ENCODE peak calls at places on chromosome 3, in ten cellular contexts. S is body of pancreas, W is bronchial epithelial cell, Q is pancreas, H is psoas muscle, Z is epithelial cell of proximal tubule, D is cardiac muscle cell, B is Panc1, L is adrenal gland, T is fibroblast of lung. A is an unnamed sample.
A peak's percentile ranks its signal among the peaks of the same experiment; 100 is the strongest.

GRCh38 chr3:126149960-126150515 is 30.3 kb downstream of the ALDH1L1 start:
- DNase-seq in W (no peak), B (no peak), L (peak; percentile 28), S (peak; percentile 4), Z (no peak), H (no peak), Q (no peak), D (no peak), T (no peak), A (peak; percentile 8)

GRCh38 chr3:142808103-142808917 is 80.6 kb downstream of the PCOLCE2 start:
- DNase-seq in L (no peak), S (no peak), Q (no peak), B (peak; percentile 80), D (no peak), W (peak; percentile 95), Z (peak; percentile 4), T (peak; percentile 86), H (no peak), A (no peak)

GRCh38 chr3:176995946-176996345 is 201.3 kb downstream of the TBL1XR1 start:
- DNase-seq in H (no peak), S (no peak), W (no peak), L (no peak), T (no peak), Z (no peak), Q (no peak), D (no peak), B (no peak), A (no peak)

GRCh38 chr3:50150863-50151686 is 4.0 kb upstream of the SEMA3F start:
- DNase-seq in Q (no peak), S (no peak), D (peak; percentile 60), L (no peak), Z (no peak), W (peak; percentile 67), B (no peak), H (no peak), T (no peak), A (no peak)

GRCh38 chr3:184129012-184129411 is 6.1 kb upstream of the EIF2B5 start:
- DNase-seq in H (no peak), Z (no peak), T (peak; percentile 50), Q (no peak), L (no peak), W (peak; percentile 52), B (no peak), S (no peak), D (peak; percentile 66), A (no peak)

GRCh38 chr3:25855281-25855680 is 65.4 kb downstream of the OXSM start:
- DNase-seq in Q (no peak), L (no peak), W (peak; percentile 47), S (no peak), B (no peak), T (peak; percentile 57), Z (no peak), H (no peak), D (no peak), A (no peak)

GRCh38 chr3:54897028-54897711 is 30.7 kb downstream of the LRTM1 start:
- DNase-seq in W (no peak), S (no peak), T (peak; percentile 88), B (no peak), D (no peak), Z (no peak), Q (no peak), H (no peak), L (no peak), A (no peak)

GRCh38 chr3:197171481-197172067 is 126.8 kb downstream of the DLG1 start:
- DNase-seq in W (no peak), B (no peak), T (peak; percentile 75), Q (no peak), D (no peak), L (no peak), H (no peak), Z (no peak), S (no peak), A (no peak)

DNA sequence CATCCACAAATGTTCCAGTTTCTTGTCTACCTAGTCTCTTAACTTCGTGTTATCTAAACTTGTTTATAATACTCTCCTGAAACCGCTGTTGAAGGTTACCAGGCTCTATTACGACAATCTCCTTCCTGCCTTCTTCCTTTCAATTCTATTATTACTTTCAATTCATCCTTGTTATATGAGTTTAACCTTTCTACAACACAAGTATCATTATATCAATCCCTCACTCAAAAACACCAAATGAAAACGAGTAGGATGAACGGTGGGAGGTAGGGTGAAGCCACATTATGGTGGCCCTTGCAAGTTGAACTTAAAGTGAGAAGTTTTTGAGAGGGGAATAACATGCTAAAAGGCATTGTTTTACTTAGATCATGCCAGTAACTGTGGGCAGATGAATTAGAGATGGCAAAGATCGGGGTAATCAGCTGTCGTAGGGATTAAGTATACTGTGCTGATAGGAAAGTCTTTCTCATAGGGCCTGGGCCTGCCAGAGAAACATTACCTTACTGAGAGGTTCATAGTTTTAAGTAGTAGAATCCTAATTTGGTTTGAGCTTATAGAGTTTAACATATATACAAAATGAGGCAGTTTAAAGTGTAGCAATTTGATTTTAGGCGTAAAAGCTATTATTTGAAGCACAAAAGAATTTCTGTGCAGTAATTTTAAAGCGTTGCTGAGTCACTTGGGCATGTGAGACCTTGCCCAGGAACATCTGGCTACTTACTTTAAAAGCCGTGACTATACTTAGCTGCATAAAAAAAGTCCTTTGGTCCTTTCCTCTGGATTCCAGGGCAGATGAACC is 3.4 kb upstream of the CEP97 start:
- DNase-seq in L (no peak), S (no peak), H (no peak), W (peak; percentile 79), Q (no peak), T (peak; percentile 29), D (no peak), B (no peak), Z (no peak), A (no peak)
- H3K4me3 ChIP-seq in L (no peak overlapping the region), S (no peak overlapping the region), H (no peak overlapping the region), W (no peak overlapping the region), Q (no peak overlapping the region), T (no peak overlapping the region), D (no peak overlapping the region), B (no peak overlapping the region), Z (no peak overlapping the region), A (no peak overlapping the region)

GRCh38 chr3:194304186-194304917 is 46.8 kb downstream of the CPN2 start:
- DNase-seq in Q (no peak), H (no peak), S (no peak), D (no peak), Z (no peak), W (no peak), T (no peak), L (no peak), B (no peak), A (no peak)

GRCh38 chr3:194306109-194306686 is 44.9 kb downstream of the CPN2 start:
- DNase-seq in S (no peak), H (no peak), T (no peak), L (no peak), Z (no peak), B (no peak), W (no peak), Q (no peak), D (no peak), A (no peak)

GRCh38 chr3:194306771-194307640 is 44.1 kb downstream of the CPN2 start:
- DNase-seq in L (no peak), Z (no peak), T (no peak), B (no peak), H (no peak), W (no peak), S (no peak), Q (no peak), D (no peak), A (no peak)

GRCh38 chr3:194303749-194304148 is 47.4 kb downstream of the CPN2 start:
- DNase-seq in H (no peak), Q (no peak), Z (no peak), W (no peak), L (no peak), S (no peak), T (no peak), D (no peak), B (no peak), A (no peak)

DNA sequence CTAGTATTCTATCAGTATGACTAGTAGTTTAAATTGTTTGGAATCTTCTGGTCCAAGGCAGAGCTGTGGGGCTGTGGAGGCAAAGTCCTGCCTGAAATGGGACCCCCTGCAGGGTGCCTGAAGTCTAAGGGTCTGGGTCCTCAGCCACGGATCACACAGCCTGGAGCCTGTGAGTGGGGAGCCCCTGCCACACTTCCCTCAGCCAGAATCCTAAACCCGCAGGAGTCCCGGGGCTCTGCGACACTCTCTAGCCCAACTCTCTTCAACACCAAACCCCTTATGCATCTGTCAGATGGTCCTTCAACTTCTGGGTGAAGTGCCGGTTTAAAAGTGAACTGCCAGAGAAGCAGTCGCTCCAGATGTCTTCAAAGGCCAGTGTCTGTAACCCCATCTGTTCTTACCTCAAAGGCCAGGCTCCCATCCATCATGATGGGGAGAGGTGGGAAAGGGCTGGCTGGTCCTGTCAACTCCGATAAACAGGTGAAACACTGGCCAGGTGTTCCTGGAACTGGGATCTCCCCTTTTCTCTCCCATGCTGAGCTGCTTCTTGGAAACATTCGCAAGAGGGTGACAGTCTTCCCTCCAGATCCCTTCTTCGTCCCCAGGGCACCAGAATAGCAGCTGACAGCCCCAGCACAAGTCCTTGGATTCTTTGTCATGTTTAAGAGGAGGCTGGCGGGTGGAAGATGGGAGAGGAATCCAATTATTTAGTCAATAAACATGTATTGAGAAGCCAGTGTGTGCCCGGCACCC is 45.6 kb downstream of the CPN2 start:
- DNase-seq in S (no peak), T (no peak), D (no peak), H (no peak), L (no peak), W (no peak), Q (no peak), Z (no peak), B (no peak), A (no peak)
- H3K4me3 ChIP-seq in S (no peak overlapping the region), T (no peak overlapping the region), D (no peak overlapping the region), H (no peak overlapping the region), L (no peak overlapping the region), W (no peak overlapping the region), Q (no peak overlapping the region), Z (no peak overlapping the region), B (no peak overlapping the region), A (no peak overlapping the region)

DNA sequence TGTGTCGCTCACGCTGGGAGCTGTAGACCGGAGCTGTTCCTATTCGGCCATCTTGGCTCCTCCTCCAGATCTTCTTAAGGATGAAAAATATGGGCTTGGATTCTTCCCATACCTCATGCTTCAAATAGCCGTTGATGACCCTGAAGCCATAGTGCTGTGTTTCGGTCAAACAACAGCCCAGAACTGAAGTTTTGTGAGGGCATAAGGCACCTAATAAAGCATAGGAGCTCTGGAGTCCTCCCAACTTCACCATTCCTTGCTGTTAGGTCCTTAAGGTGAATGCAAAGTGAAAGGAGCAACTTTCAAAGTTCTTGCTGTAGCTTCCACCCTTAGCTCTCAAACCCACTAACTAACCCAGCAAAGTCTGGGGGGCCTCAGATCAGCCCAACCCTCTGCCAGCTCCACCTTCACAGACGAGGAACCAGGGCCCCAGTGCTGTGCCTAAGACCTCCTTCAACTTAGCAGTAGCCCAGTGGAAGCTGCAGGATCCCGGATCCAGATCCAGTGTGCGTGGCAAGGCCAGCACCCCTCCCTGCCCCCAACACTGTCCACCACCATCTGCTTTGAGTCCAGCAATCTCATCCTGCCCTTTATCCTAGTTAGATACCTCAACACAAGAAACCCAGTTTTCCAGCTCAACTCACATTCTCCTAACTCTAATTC is at the start of gene GRK7:
- DNase-seq in Q (no peak), T (no peak), S (no peak), B (no peak), L (no peak), H (no peak), Z (no peak), W (no peak), D (no peak), A (no peak)
- H3K4me3 ChIP-seq in Q (no peak within 1 kb of the TSS), T (no peak within 1 kb of the TSS), S (no peak within 1 kb of the TSS), B (peak within 1 kb of the TSS; percentile 30), L (no peak within 1 kb of the TSS), H (no peak within 1 kb of the TSS), Z (no peak within 1 kb of the TSS), W (no peak within 1 kb of the TSS), D (no peak within 1 kb of the TSS), A (no peak within 1 kb of the TSS)

DNA sequence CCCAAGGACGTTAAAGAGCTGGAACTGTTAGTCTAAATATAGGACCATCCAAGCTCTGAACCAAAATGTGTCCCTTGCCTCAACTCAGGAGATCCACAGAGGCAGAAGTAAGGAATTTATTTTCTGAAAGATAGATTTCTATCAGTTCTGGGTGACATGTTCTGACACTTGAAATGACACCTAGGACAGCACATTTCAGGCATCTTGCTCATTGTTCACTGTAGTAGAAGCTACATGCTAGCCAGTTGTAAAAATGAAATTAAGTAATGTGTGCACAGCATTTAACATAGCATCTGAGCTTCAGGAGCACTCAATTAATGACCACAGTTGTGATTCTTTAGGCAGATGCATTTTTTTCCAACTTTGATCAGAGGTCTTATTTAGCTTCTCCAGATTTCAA is 567 bp downstream of the CCR2 start:
- DNase-seq in S (no peak), D (no peak), Z (no peak), B (no peak), W (no peak), L (no peak), Q (no peak), H (no peak), T (no peak), A (no peak)
- H3K4me3 ChIP-seq in S (no peak overlapping the region), D (no peak overlapping the region), Z (no peak overlapping the region), B (no peak overlapping the region), W (no peak overlapping the region), L (no peak overlapping the region), Q (no peak overlapping the region), H (no peak overlapping the region), T (no peak overlapping the region), A (no peak overlapping the region)